ENCODE peak calls at places on chromosomes 2 and 18, in six cellular contexts. H, P, D, Q, V and K are unnamed samples.

GRCh38 chr2:58032016-58032750 is 14.4 kb upstream of the VRK2 start:
- DNase-seq in Q (no peak), H (no peak), V (no peak), P (no peak), D (no peak), K (no peak)

GRCh38 chr2:60819155-60819862 is 62.1 kb upstream of the REL start:
- DNase-seq in P (no peak), Q (no peak), D (no peak), H (no peak), V (no peak), K (no peak)

GRCh38 chr2:12424219-12424618 is 292.5 kb upstream of the TRIB2 start:
- DNase-seq in H (no peak), D (no peak), V (no peak), P (no peak), Q (no peak), K (no peak)

GRCh38 chr2:74862268-74862964 is 28.5 kb downstream of the HK2 start:
- DNase-seq in Q (no peak), D (peak), V (no peak), P (no peak), H (no peak), K (no peak)

GRCh38 chr2:142973822-142974207 is 96.4 kb downstream of the KYNU start:
- DNase-seq in D (no peak), P (no peak), V (no peak), Q (no peak), H (no peak), K (no peak)

GRCh38 chr2:1729264-1729663 is 15.1 kb downstream of the PXDN start:
- DNase-seq in V (no peak), H (no peak), D (no peak), P (no peak), Q (no peak), K (no peak)

GRCh38 chr2:5657216-5657615 is 35.0 kb upstream of the SOX11 start:
- DNase-seq in P (no peak), Q (no peak), V (no peak), D (no peak), H (no peak), K (no peak)

GRCh38 chr2:197205590-197206215 is 104.9 kb downstream of the ANKRD44 start:
- DNase-seq in H (peak), Q (no peak), P (no peak), D (no peak), V (no peak), K (no peak)

GRCh38 chr2:25323042-25323514 is 18.6 kb downstream of the DNMT3A start:
- DNase-seq in V (no peak), Q (no peak), H (no peak), P (no peak), D (peak), K (peak)

GRCh38 chr18:44464401-44465185 is 216.1 kb upstream of the SETBP1 start:
- DNase-seq in P (no peak), V (no peak), H (no peak), D (no peak), Q (no peak), K (no peak)

GRCh38 chr2:242035858-242036652 is 166.5 kb downstream of the RTP5 start:
- DNase-seq in P (no peak), D (no peak), V (no peak), H (no peak), Q (no peak), K (no peak)

GRCh38 chr2:98730851-98731708 is at the start of gene MGAT4A:
- DNase-seq in P (no peak), Q (peak), H (no peak), D (peak), V (no peak), K (peak)

GRCh38 chr18:56035546-56035945 is 447.6 kb upstream of the TCF4 start:
- DNase-seq in D (no peak), H (no peak), Q (no peak), P (no peak), V (no peak), K (no peak)

GRCh38 chr2:175931751-175932295 is 70.2 kb downstream of the LNPK start:
- DNase-seq in P (no peak), V (no peak), Q (no peak), D (no peak), H (no peak), K (no peak)

GRCh38 chr2:37641582-37642111 is 29.8 kb downstream of the CDC42EP3 start:
- DNase-seq in H (no peak), D (no peak), V (no peak), P (no peak), Q (no peak), K (no peak)

GRCh38 chr2:75139171-75139570 is 60.1 kb downstream of the TACR1 start:
- DNase-seq in H (no peak), Q (no peak), D (no peak), P (no peak), V (no peak), K (no peak)

GRCh38 chr18:62324355-62324828 is 718 bp upstream of the TNFRSF11A start:
- DNase-seq in V (no peak), Q (no peak), P (no peak), H (no peak), D (no peak), K (no peak)

GRCh38 chr18:79515944-79516351 is 120.2 kb downstream of the NFATC1 start:
- DNase-seq in H (no peak), D (no peak), V (no peak), P (no peak), Q (peak), K (no peak)

GRCh38 chr18:51020536-51020935 is 9.5 kb upstream of the SMAD4 start:
- DNase-seq in Q (no peak), H (no peak), V (no peak), D (no peak), P (no peak), K (no peak)

GRCh38 chr2:119192893-119193292 is 30.7 kb upstream of the STEAP3 start:
- DNase-seq in D (no peak), V (no peak), Q (no peak), H (no peak), P (no peak), K (no peak)

GRCh38 chr18:23995180-23995579 is 19.4 kb upstream of the TTC39C start:
- DNase-seq in V (no peak), D (no peak), P (no peak), H (no peak), Q (no peak), K (no peak)

GRCh38 chr2:211928186-211928585 is 610.4 kb downstream of the ERBB4 start:
- DNase-seq in H (no peak), Q (no peak), P (no peak), D (no peak), V (no peak), K (no peak)

GRCh38 chr2:39128919-39129391 is 8.1 kb upstream of the SOS1 start:
- DNase-seq in V (no peak), Q (peak), P (no peak), D (no peak), H (peak), K (no peak)

GRCh38 chr2:149004836-149005235 is 33.7 kb upstream of the LYPD6B start:
- DNase-seq in P (no peak), H (no peak), D (no peak), V (no peak), Q (no peak), K (no peak)

GRCh38 chr2:135124924-135125886 is 73.1 kb downstream of the RAB3GAP1 start:
- DNase-seq in H (no peak), V (no peak), P (peak), D (no peak), Q (no peak), K (no peak)

GRCh38 chr2:108933691-108934117 is 55.3 kb downstream of the EDAR start:
- DNase-seq in Q (no peak), D (peak), H (no peak), V (no peak), P (no peak), K (no peak)

GRCh38 chr2:56671973-56672569 is 488.3 kb downstream of the CCDC85A start:
- DNase-seq in D (no peak), Q (no peak), H (no peak), V (no peak), P (no peak), K (no peak)

GRCh38 chr2:127047054-127047453 is 59.9 kb downstream of the BIN1 start:
- DNase-seq in Q (no peak), H (no peak), V (no peak), P (no peak), D (no peak), K (no peak)

GRCh38 chr2:19425419-19425818 is 67.0 kb upstream of the OSR1 start:
- DNase-seq in V (no peak), P (no peak), H (no peak), D (no peak), Q (no peak), K (no peak)

GRCh38 chr18:48799724-48800315 is 150.9 kb downstream of the SMAD7 start:
- DNase-seq in V (no peak), P (no peak), H (no peak), Q (no peak), D (no peak), K (peak)

GRCh38 chr2:74564222-74564621 is 9.7 kb downstream of the DOK1 start:
- DNase-seq in P (no peak), Q (no peak), V (no peak), D (no peak), H (no peak), K (no peak)

GRCh38 chr2:224286923-224287322 is 115.0 kb downstream of the FAM124B start:
- DNase-seq in H (no peak), D (no peak), P (no peak), V (no peak), Q (no peak), K (no peak)

GRCh38 chr2:179877601-179878364 is 16.4 kb upstream of the ZNF385B start:
- DNase-seq in Q (no peak), H (no peak), P (no peak), V (no peak), D (no peak), K (no peak)

GRCh38 chr2:41928593-41928992 is 119.2 kb upstream of the PKDCC start:
- DNase-seq in P (no peak), H (no peak), D (no peak), Q (no peak), V (no peak), K (no peak)

GRCh38 chr2:60554649-60555065 is 1.2 kb upstream of the BCL11A start:
- DNase-seq in D (peak), P (no peak), H (no peak), V (no peak), Q (no peak), K (peak)

GRCh38 chr2:98505311-98505808 is 60.7 kb downstream of the INPP4A start:
- DNase-seq in P (no peak), Q (no peak), H (no peak), V (no peak), D (no peak), K (no peak)

GRCh38 chr2:217998926-217999633 is 3.7 kb downstream of the TNS1 start:
- DNase-seq in H (no peak), Q (no peak), D (no peak), P (no peak), V (no peak), K (no peak)

GRCh38 chr2:877747-878146 is 72.9 kb upstream of the SNTG2 start:
- DNase-seq in P (no peak), D (no peak), V (no peak), H (no peak), Q (no peak), K (no peak)

GRCh38 chr18:56333146-56333545 is 305.2 kb downstream of the TXNL1 start:
- DNase-seq in P (no peak), Q (no peak), V (no peak), D (no peak), H (no peak), K (no peak)

GRCh38 chr2:9373047-9373446 is 50.3 kb downstream of the ITGB1BP1 start:
- DNase-seq in D (no peak), P (no peak), Q (no peak), H (no peak), V (no peak), K (no peak)
- TF ChIP-seq ZNF274 in D (no peak), P (no peak), Q (no peak), H (no peak), V (no peak), K (no peak)

GRCh38 chr2:240326886-240327285 is 108.6 kb upstream of the GPC1 start:
- DNase-seq in D (no peak), H (no peak), P (no peak), V (no peak), Q (no peak), K (no peak)

GRCh38 chr2:240326246-240326645 is 109.2 kb upstream of the GPC1 start:
- DNase-seq in V (peak), Q (no peak), P (no peak), D (no peak), H (no peak), K (no peak)

GRCh38 chr2:240324312-240325005 is 111.0 kb upstream of the GPC1 start:
- DNase-seq in H (no peak), P (no peak), Q (no peak), V (no peak), D (no peak), K (no peak)

GRCh38 chr2:240325006-240325653 is 110.3 kb upstream of the GPC1 start:
- DNase-seq in Q (no peak), H (no peak), P (no peak), D (no peak), V (no peak), K (no peak)

GRCh38 chr2:240325654-240326031 is 109.8 kb upstream of the GPC1 start:
- DNase-seq in D (no peak), V (no peak), H (no peak), P (no peak), Q (no peak), K (no peak)
- TF ChIP-seq ZNF274 in D (no peak), V (no peak), H (no peak), P (no peak), Q (no peak), K (no peak)

DNA sequence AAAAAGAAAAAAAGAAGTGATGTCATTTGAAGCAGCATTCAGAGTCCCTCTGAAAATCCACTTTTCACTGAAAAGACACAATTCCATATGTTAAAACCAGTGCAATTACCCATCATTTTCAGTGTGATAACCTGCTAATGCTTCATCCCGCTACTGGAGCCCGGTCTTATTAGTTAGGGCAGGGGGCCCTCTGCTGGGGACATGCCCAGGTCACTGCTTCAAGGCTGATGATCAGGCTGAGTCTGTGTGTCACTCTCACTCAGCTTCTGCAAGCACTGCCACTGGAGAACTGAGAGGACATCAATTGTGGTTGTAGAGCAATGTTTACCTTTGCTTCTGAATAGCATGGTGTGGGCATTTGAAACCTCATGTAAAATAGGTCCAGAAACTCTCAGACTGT is 49.1 kb upstream of the NXPH2 start:
- DNase-seq in V (peak), Q (peak), D (peak), H (no peak), P (peak), K (peak)
- TF ChIP-seq ZNF274 in V (no peak), Q (no peak), D (no peak), H (no peak), P (no peak), K (no peak)

GRCh38 chr2:207624170-207625013 is 802 bp downstream of the METTL21A start:
- DNase-seq in P (no peak), D (peak), V (peak), Q (peak), H (no peak), K (no peak)

GRCh38 chr2:207629553-207629952 is 4.4 kb upstream of the METTL21A start:
- DNase-seq in Q (no peak), V (no peak), D (no peak), P (no peak), H (no peak), K (no peak)

GRCh38 chr2:207630491-207630890 is 5.3 kb upstream of the METTL21A start:
- DNase-seq in D (no peak), Q (no peak), P (no peak), H (no peak), V (no peak), K (no peak)

GRCh38 chr2:207621640-207622039 is 3.6 kb downstream of the METTL21A start:
- DNase-seq in P (no peak), H (no peak), V (no peak), D (no peak), Q (no peak), K (no peak)

DNA sequence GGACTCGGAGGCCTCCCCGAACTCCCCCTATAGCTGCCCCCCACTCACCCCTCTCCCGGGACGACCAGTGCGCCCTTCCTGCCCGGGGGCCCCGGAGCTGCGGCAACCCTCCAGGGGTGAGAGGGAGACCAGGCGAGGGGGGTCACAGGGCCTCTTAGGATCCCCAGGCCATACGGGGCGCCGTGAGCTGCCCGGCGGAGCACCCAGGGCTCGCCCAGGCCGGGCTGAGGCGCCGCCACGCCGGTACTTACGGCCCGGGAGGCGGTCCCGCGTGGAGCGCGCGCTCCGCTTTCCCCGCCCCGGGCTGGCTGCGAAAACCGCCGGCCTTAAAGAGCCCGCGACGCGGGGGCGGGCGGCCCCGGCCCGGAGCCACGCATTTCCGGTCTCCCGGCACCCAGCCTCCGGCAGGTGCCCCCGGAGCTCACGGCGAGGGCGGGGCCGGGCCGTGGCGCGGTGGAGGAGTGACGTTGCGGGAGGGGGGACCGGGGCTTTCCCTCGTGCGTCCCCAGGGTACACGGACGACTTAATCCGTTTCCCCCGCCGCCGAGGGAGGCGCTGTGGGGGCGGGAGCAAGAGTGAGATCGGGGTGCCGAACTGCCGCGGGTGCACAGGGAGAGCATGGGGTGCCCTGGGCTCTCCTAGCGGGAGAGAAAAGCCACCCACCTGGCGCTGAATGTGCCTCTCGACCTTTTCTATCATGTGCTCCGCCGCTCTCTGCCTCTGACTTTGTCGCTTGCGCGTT is at the start of gene METTL21A:
- DNase-seq in V (peak), P (peak), D (peak), Q (peak), H (peak), K (peak)
- TF ChIP-seq ZNF274 in V (no peak), P (no peak), D (no peak), Q (no peak), H (no peak), K (no peak)

GRCh38 chr18:73897517-73897916 is 250.1 kb downstream of the FBXO15 start:
- DNase-seq in D (no peak), Q (no peak), V (no peak), H (no peak), P (no peak), K (no peak)

GRCh38 chr18:73891572-73892421 is 255.8 kb downstream of the FBXO15 start:
- DNase-seq in V (peak), D (no peak), P (no peak), H (no peak), Q (no peak), K (peak)

GRCh38 chr18:73896685-73897084 is 250.9 kb downstream of the FBXO15 start:
- DNase-seq in V (no peak), Q (no peak), P (no peak), D (no peak), H (no peak), K (no peak)

GRCh38 chr18:73893879-73894278 is 253.8 kb downstream of the FBXO15 start:
- DNase-seq in V (no peak), D (no peak), Q (no peak), H (no peak), P (no peak), K (no peak)

DNA sequence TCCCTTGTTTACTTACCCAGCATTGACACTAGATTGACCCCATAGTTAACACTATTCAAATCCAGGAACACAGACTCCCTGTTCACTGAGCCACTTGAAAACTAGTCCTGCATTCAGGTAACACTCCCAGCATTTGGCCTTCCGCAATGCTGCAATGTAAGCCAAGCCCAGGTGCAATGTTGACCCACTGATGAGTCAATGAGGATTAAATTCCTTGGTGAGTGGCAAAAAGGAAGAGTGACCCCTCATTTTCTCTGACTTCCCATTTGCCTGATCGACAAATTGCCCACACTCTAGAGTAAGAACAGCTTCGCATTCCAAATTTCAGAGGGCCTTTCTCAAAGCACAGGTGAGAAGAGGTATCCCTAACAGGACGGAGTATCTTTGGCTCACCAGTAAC is 251.9 kb downstream of the FBXO15 start:
- DNase-seq in V (no peak), P (no peak), H (no peak), Q (peak), D (no peak), K (no peak)
- TF ChIP-seq ZNF274 in V (no peak), P (no peak), H (no peak), Q (no peak), D (no peak), K (no peak)

DNA sequence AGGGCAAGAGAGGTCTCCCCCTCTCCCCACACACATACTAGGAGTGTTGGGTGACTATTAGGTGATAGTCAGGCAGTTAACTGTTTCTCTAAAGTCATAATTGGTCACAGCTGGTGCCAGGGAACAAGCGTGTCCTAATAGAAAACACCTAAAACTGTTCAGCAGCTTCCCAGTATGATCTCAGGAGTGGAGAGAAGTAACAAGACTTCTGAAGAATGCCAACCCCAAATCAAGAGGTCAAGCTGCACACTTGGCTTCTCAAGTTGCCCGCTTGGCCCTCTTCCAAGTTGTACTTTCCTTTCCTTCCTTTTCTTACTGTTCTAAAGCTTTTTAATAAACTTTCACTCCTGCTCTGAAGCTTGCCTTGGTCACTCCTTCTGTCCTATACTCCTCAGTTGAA is 22.4 kb upstream of the STAT1 start:
- DNase-seq in D (no peak), V (no peak), Q (no peak), H (no peak), P (no peak), K (no peak)
- TF ChIP-seq ZNF274 in D (no peak), V (no peak), Q (no peak), H (no peak), P (no peak), K (no peak)